ENCODE peak calls at places on chromosomes 12 and 14, in four cellular contexts. X is stimulated activated CD4-positive, alpha-beta T cell treated with anti-CD3 and anti-CD28 coated beads, Interleukin-12 subunit alpha, Interleukin-12 subunit beta, amount 100 ng/mL, for 24 hours; P is NCI-H69; T is iPS-NIHi11. L is an unnamed sample.

GRCh38 chr12:30796891-30797371 is 42.2 kb upstream of the CAPRIN2 start:
- DNase-seq in X (no peak), T (peak; percentile 48), P (peak; percentile 93), L (no peak)

GRCh38 chr14:70907172-70907995 is at the start of gene PCNX1:
- DNase-seq in T (peak; percentile 97), X (peak; percentile 75), P (peak; percentile 95), L (peak; percentile 94)

GRCh38 chr14:96486705-96487104 is 15.5 kb upstream of the PAPOLA start:
- DNase-seq in T (no peak), X (no peak), P (no peak), L (no peak)

GRCh38 chr14:103057028-103057371 is 349 bp downstream of the CDC42BPB start:
- DNase-seq in T (no peak), P (no peak), X (no peak), L (peak; percentile 61)

GRCh38 chr14:105069887-105070759 is 4.9 kb upstream of the GPR132 start:
- DNase-seq in X (no peak), P (no peak), T (no peak), L (peak; percentile 64)

GRCh38 chr14:100159107-100159864 is at the start of gene DEGS2:
- DNase-seq in P (peak; percentile 82), T (peak; percentile 96), X (peak; percentile 27), L (no peak)

GRCh38 chr12:52278931-52279682 is 4.7 kb downstream of the KRT86 start:
- DNase-seq in X (peak; percentile 53), T (peak; percentile 95), P (peak; percentile 82), L (peak; percentile 88)

GRCh38 chr12:12439636-12440035 is 82.8 kb downstream of the BORCS5 start:
- DNase-seq in T (no peak), P (no peak), X (no peak), L (no peak)

GRCh38 chr14:87097021-87097420 is 896.0 kb downstream of the GALC start:
- DNase-seq in T (no peak), P (no peak), X (no peak), L (no peak)

GRCh38 chr12:50055831-50056628 is 1.4 kb upstream of the ASIC1 start:
- DNase-seq in X (peak; percentile 46), P (peak; percentile 83), T (peak; percentile 79), L (peak; percentile 61)

GRCh38 chr12:2154050-2154449 is 101.3 kb downstream of the CACNA1C start:
- DNase-seq in P (no peak), X (no peak), T (no peak), L (no peak)

GRCh38 chr14:102503576-102504224 is 5.9 kb downstream of the ANKRD9 start:
- DNase-seq in T (no peak), P (no peak), X (no peak), L (peak; percentile 63)

GRCh38 chr12:42332301-42332894 is 6.4 kb downstream of the PPHLN1 start:
- DNase-seq in P (peak; percentile 69), X (no peak), T (peak; percentile 13), L (no peak)

GRCh38 chr12:52361553-52361952 is 5.7 kb downstream of the KRT85 start:
- DNase-seq in T (no peak), X (no peak), P (no peak), L (no peak)

GRCh38 chr14:63473194-63473788 is 69.9 kb downstream of the PPP2R5E start:
- DNase-seq in P (no peak), T (no peak), X (no peak), L (no peak)

GRCh38 chr12:119990382-119990874 is 1.4 kb downstream of the BICDL1 start:
- DNase-seq in P (peak; percentile 60), T (no peak), X (no peak), L (no peak)

GRCh38 chr12:2457215-2458112 is 337.3 kb upstream of the FKBP4 start:
- DNase-seq in X (no peak), T (no peak), P (no peak), L (no peak)

GRCh38 chr12:6779667-6780459 is 7.5 kb downstream of the LAG3 start:
- DNase-seq in P (no peak), T (no peak), X (no peak), L (no peak)

GRCh38 chr14:100121643-100122480 is 37.6 kb downstream of the DEGS2 start:
- DNase-seq in X (no peak), T (no peak), P (no peak), L (no peak)

GRCh38 chr12:5503371-5503770 is 71.5 kb downstream of the NTF3 start:
- DNase-seq in T (no peak), X (no peak), P (no peak), L (no peak)

GRCh38 chr14:36177489-36177888 is 967 bp upstream of the PTCSC3 start:
- DNase-seq in P (no peak), X (no peak), T (no peak), L (no peak)

GRCh38 chr12:4961311-4961710 is 51.6 kb downstream of the KCNA1 start:
- DNase-seq in T (no peak), X (no peak), P (peak; percentile 72), L (no peak)

L was measured in left ventricle myocardium superior.